ENCODE peak calls at places on chromosomes 4 and X, in ten cellular contexts. C, U, F, G, A, Y, Q, X, I and O are unnamed samples.

GRCh38 chrX:97397371-97397770 is 513.7 kb downstream of the RPA4 start:
- DNase-seq in I (no peak), U (no peak), Y (no peak), G (no peak), A (no peak), X (no peak), F (no peak), Q (no peak), C (no peak), O (no peak)

GRCh38 chrX:23826216-23826615 is 43.2 kb downstream of the SAT1 start:
- DNase-seq in U (no peak), G (no peak), I (no peak), Y (no peak), X (no peak), C (no peak), A (no peak), F (no peak), Q (no peak), O (no peak)

GRCh38 chr4:71020611-71021010 is 27.2 kb downstream of the DCK start:
- DNase-seq in Q (no peak), G (no peak), X (no peak), Y (no peak), A (no peak), F (no peak), I (no peak), U (no peak), C (no peak), O (no peak)

GRCh38 chrX:13898603-13899002 is 81.7 kb upstream of the GPM6B start:
- DNase-seq in X (no peak), U (no peak), F (no peak), I (no peak), Q (no peak), C (no peak), G (no peak), Y (no peak), A (no peak), O (no peak)

GRCh38 chr4:88881227-88881569 is 175.8 kb downstream of the FAM13A start:
- DNase-seq in X (no peak), Q (no peak), G (no peak), Y (no peak), F (no peak), I (no peak), U (no peak), C (no peak), A (no peak), O (no peak)

GRCh38 chr4:182835006-182835740 is 82.0 kb downstream of the DCTD start:
- DNase-seq in Y (no peak), C (no peak), A (no peak), F (no peak), X (no peak), I (no peak), U (no peak), G (peak), Q (no peak), O (no peak)

GRCh38 chrX:80022363-80023031 is 7.9 kb downstream of the TBX22 start:
- DNase-seq in Q (no peak), U (peak), F (no peak), G (no peak), A (no peak), I (peak), X (no peak), Y (no peak), C (no peak), O (no peak)

GRCh38 chr4:73709461-73710033 is 30.8 kb upstream of the CXCL8 start:
- DNase-seq in C (no peak), Y (no peak), U (no peak), F (no peak), X (no peak), I (no peak), G (no peak), Q (no peak), A (no peak), O (no peak)

GRCh38 chr4:150056569-150056968 is 21.7 kb upstream of the DCLK2 start:
- DNase-seq in X (no peak), G (no peak), A (no peak), Q (no peak), U (no peak), Y (no peak), C (peak), F (no peak), I (no peak), O (no peak)

GRCh38 chrX:123408856-123409737 is 225.0 kb downstream of the GRIA3 start:
- DNase-seq in G (no peak), C (no peak), A (no peak), U (no peak), X (no peak), I (no peak), Y (no peak), Q (no peak), F (no peak), O (no peak)

GRCh38 chr4:127622923-127623754 is 9.6 kb upstream of the INTU start:
- DNase-seq in Q (no peak), F (no peak), G (no peak), X (peak), C (peak), Y (no peak), I (peak), A (no peak), U (peak), O (peak)

GRCh38 chrX:9164535-9165425 is 130.9 kb upstream of the FAM9B start:
- DNase-seq in C (peak), Q (no peak), U (no peak), Y (no peak), F (no peak), I (no peak), A (no peak), G (no peak), X (no peak), O (no peak)

GRCh38 chrX:17459008-17459407 is 84.0 kb downstream of the NHS start:
- DNase-seq in C (no peak), U (no peak), G (peak), I (no peak), Q (no peak), A (peak), F (no peak), Y (no peak), X (no peak), O (peak)

GRCh38 chr4:24674279-24674678 is 89.9 kb upstream of the DHX15 start:
- DNase-seq in Q (no peak), U (no peak), A (no peak), I (no peak), C (no peak), X (no peak), F (no peak), Y (no peak), G (no peak), O (no peak)

GRCh38 chrX:136767104-136767941 is 13.4 kb downstream of the ARHGEF6 start:
- DNase-seq in G (peak), Y (no peak), A (peak), C (peak), U (peak), X (peak), F (peak), I (peak), Q (no peak), O (peak)

GRCh38 chrX:34437586-34437985 is 219.5 kb downstream of the TMEM47 start:
- DNase-seq in U (no peak), I (no peak), X (peak), Y (no peak), C (no peak), Q (no peak), A (no peak), F (no peak), G (peak), O (peak)

GRCh38 chrX:79462458-79462857 is 95.3 kb upstream of the ITM2A start:
- DNase-seq in F (no peak), Q (no peak), G (no peak), I (no peak), U (no peak), X (no peak), A (no peak), Y (no peak), C (no peak), O (no peak)

GRCh38 chrX:136104936-136105335 is 42.4 kb upstream of the FHL1 start:
- DNase-seq in Y (no peak), Q (no peak), U (no peak), A (no peak), F (no peak), G (no peak), C (no peak), X (no peak), I (no peak), O (no peak)

GRCh38 chr4:88779431-88779830 is 81.8 kb upstream of the NAP1L5 start:
- DNase-seq in U (no peak), G (no peak), I (no peak), Y (no peak), A (no peak), F (no peak), C (no peak), Q (no peak), X (no peak), O (no peak)

GRCh38 chr4:138521809-138522208 is 279.7 kb upstream of the SLC7A11 start:
- DNase-seq in X (no peak), F (no peak), C (no peak), G (peak), A (no peak), U (no peak), Y (no peak), I (no peak), Q (no peak), O (no peak)

GRCh38 chrX:150160656-150161055 is 202.5 kb upstream of the MAMLD1 start:
- DNase-seq in F (no peak), Q (peak), C (no peak), I (no peak), G (no peak), Y (no peak), X (no peak), A (no peak), U (no peak), O (no peak)

GRCh38 chr4:85657143-85657542 is 182.2 kb downstream of the ARHGAP24 start:
- DNase-seq in F (no peak), G (no peak), I (no peak), Y (no peak), Q (no peak), U (no peak), A (no peak), X (no peak), C (no peak), O (no peak)

GRCh38 chrX:115531818-115532403 is 29.1 kb upstream of the PLS3 start:
- DNase-seq in F (no peak), Q (no peak), U (no peak), Y (no peak), A (no peak), C (peak), G (no peak), I (no peak), X (no peak), O (no peak)

GRCh38 chr4:84470204-84470785 is 28.8 kb downstream of the NKX6-1 start:
- DNase-seq in G (no peak), X (no peak), C (peak), A (no peak), F (no peak), Y (no peak), I (no peak), Q (no peak), U (no peak), O (no peak)

GRCh38 chrX:102832661-102833060 is 104.4 kb upstream of the RAB40AL start:
- DNase-seq in F (no peak), Q (no peak), A (no peak), C (peak), Y (no peak), U (no peak), X (no peak), I (no peak), G (no peak), O (no peak)

DNA sequence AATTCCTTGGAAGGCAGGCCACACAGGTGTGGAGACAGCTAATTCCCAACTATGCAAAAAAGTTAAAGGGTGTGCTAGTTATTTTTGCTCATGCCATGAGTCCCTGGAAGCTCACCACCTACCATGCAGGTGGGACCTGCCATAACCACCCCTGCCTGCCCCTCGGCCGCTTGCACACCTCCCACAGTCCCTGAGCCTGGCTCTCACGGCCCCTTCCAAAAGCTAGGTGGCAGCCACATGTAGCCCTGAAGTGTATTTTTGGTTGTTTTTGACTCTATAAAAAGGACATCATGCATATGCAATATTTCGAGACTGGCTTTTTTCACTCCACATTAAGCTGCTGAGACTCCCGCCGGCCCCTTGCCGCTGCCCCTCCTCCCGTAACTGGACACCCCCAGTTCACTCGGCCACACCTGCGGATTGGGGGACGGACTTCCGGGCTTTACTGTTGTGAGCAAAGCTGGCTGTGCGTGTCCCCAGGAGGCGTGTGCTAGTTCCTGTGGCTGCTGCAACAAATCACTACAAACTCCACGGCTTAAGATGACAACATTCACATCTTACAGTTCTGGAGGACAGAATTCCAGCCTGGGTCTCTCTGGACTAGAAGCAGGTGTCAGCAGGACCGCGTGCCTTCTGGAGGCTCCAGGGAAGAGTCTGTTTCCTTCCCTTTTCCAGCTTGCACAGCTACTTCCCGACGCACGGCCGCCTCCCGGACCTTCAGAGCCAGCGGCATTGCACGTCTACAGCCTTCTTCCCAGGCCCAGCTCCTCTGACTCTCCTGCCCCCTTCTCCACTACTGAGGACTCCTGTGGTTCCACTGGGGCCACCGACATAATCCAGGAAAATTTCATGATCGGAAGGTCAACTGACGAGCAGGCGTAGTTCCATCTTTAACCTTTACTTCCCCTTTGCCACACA is 24.8 kb downstream of the ZFYVE28 start:
- DNase-seq in U (no peak), X (peak), G (no peak), Y (no peak), F (no peak), A (peak), Q (no peak), I (peak), C (no peak), O (no peak)
- TF ChIP-seq EP300 in U (no peak), X (no peak), G (no peak), Y (no peak), F (no peak), A (no peak), Q (no peak), I (no peak), C (no peak), O (no peak)

GRCh38 chrX:66015152-66015827 is 24.6 kb downstream of the VSIG4 start:
- DNase-seq in Y (no peak), X (peak), C (no peak), U (no peak), I (no peak), Q (no peak), G (no peak), A (no peak), F (no peak), O (no peak)
- TF ChIP-seq POLR2A in Y (no peak), X (peak), C (no peak), U (peak), I (no peak), Q (no peak), G (no peak), A (no peak), F (no peak), O (no peak)

GRCh38 chr4:135434936-135435335 is 1233.3 kb upstream of the PABPC4L start:
- DNase-seq in A (no peak), Y (no peak), F (no peak), X (no peak), C (no peak), I (no peak), U (no peak), G (no peak), Q (no peak), O (no peak)
- TF ChIP-seq EP300 in A (no peak), Y (no peak), F (no peak), X (no peak), C (no peak), I (no peak), U (no peak), G (no peak), Q (no peak), O (no peak)

GRCh38 chr4:1290165-1290977 is 680 bp downstream of the MAEA start:
- DNase-seq in U (no peak), Q (no peak), F (peak), G (no peak), A (peak), X (peak), C (peak), I (no peak), Y (no peak), O (no peak)
- TF ChIP-seq POLR2A in U (no peak), Q (no peak), F (no peak), G (no peak), A (no peak), X (peak), C (no peak), I (no peak), Y (no peak), O (no peak)

GRCh38 chrX:22397566-22397965 is 124.9 kb downstream of the CBLL2 start:
- DNase-seq in I (no peak), A (no peak), F (no peak), U (no peak), Y (no peak), X (no peak), G (no peak), Q (no peak), C (no peak), O (no peak)

GRCh38 chrX:22392176-22392814 is 119.6 kb downstream of the CBLL2 start:
- DNase-seq in A (no peak), Y (no peak), C (no peak), F (no peak), G (no peak), X (no peak), I (no peak), U (no peak), Q (no peak), O (no peak)

GRCh38 chrX:22396408-22396807 is 123.7 kb downstream of the CBLL2 start:
- DNase-seq in Y (no peak), I (no peak), U (no peak), F (no peak), X (no peak), A (no peak), G (no peak), C (no peak), Q (no peak), O (no peak)

GRCh38 chrX:22399793-22400192 is 127.1 kb downstream of the CBLL2 start:
- DNase-seq in A (no peak), C (peak), Q (no peak), G (no peak), F (no peak), I (no peak), U (no peak), Y (no peak), X (no peak), O (no peak)

GRCh38 chrX:22395372-22395771 is 122.7 kb downstream of the CBLL2 start:
- DNase-seq in G (no peak), C (no peak), X (no peak), I (no peak), Q (no peak), U (no peak), Y (no peak), F (no peak), A (no peak), O (no peak)
- TF ChIP-seq EP300 in G (no peak), C (no peak), X (no peak), I (no peak), Q (no peak), U (no peak), Y (no peak), F (no peak), A (no peak), O (no peak)

GRCh38 chrX:101370888-101371504 is 15.0 kb downstream of the BTK start:
- DNase-seq in I (no peak), F (no peak), Q (no peak), G (no peak), U (no peak), A (no peak), X (no peak), Y (no peak), C (no peak), O (no peak)

GRCh38 chrX:101368800-101369199 is 17.2 kb downstream of the BTK start:
- DNase-seq in I (no peak), G (no peak), Y (no peak), Q (no peak), C (no peak), U (no peak), A (no peak), X (no peak), F (no peak), O (no peak)

GRCh38 chrX:101369687-101370086 is 16.3 kb downstream of the BTK start:
- DNase-seq in C (no peak), Q (no peak), X (no peak), Y (no peak), F (no peak), A (no peak), G (no peak), I (no peak), U (no peak), O (no peak)
- TF ChIP-seq POLR2A in C (no peak), Q (no peak), X (no peak), Y (no peak), F (no peak), A (no peak), G (no peak), I (no peak), U (no peak), O (no peak)

GRCh38 chrX:72685810-72686465 is 28.2 kb downstream of the PHKA1 start:
- DNase-seq in C (peak), I (no peak), A (no peak), U (no peak), F (no peak), G (no peak), Q (no peak), Y (no peak), X (no peak), O (no peak)
- TF ChIP-seq EP300 in C (no peak), I (no peak), A (no peak), U (no peak), F (no peak), G (no peak), Q (no peak), Y (no peak), X (no peak), O (no peak)

GRCh38 chr4:13087041-13087440 is 397.1 kb downstream of the RAB28 start:
- DNase-seq in A (no peak), U (no peak), F (no peak), Y (no peak), G (no peak), Q (no peak), X (no peak), I (no peak), C (no peak), O (no peak)
- TF ChIP-seq POLR2A in A (no peak), U (no peak), F (no peak), Y (no peak), G (no peak), Q (no peak), X (no peak), I (no peak), C (no peak), O (no peak)

GRCh38 chr4:172826346-172826745 is 342.3 kb upstream of the GALNT7 start:
- DNase-seq in Y (no peak), Q (no peak), A (no peak), C (peak), X (no peak), G (no peak), I (no peak), U (no peak), F (no peak), O (no peak)

GRCh38 chr4:172826866-172827265 is 341.7 kb upstream of the GALNT7 start:
- DNase-seq in G (no peak), Q (no peak), I (no peak), Y (no peak), F (no peak), C (no peak), A (no peak), U (no peak), X (no peak), O (no peak)

DNA sequence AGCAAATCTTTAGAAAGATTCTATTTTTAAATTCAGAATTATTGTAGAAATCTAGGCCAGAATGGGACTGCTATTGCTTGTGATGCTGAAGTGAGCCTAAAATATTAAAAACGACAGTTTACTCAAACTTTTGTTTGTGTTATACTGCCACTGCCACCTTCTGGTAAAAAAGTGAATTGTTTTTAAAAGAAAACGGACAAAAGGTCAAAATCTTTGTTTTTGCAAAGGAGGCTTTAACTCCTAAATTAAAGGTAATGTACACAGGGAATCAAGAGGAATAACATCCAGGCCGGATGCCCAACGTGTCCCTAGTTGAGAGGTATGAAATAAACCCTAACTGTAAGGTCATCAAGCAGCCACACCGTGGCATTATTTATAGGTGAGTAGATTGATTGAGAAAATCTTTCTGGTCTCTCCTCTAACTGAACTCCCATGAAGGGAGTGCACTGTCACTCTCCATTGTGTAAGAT is 338.3 kb upstream of the GALNT7 start:
- DNase-seq in A (no peak), I (no peak), C (peak), X (no peak), U (no peak), G (no peak), Q (no peak), Y (no peak), F (no peak), O (no peak)
- TF ChIP-seq EP300 in A (no peak), I (no peak), C (no peak), X (no peak), U (no peak), G (no peak), Q (no peak), Y (no peak), F (no peak), O (no peak)